ENCODE peak calls at places on chromosomes 3 and 15, in six cellular contexts. W is H54, T is body of pancreas, C is transverse colon, V is GM12891, Y is testis. F is an unnamed sample.

GRCh38 chr3:54053882-54054281 is 68.5 kb upstream of the CACNA2D3 start:
- DNase-seq in T (no peak), W (no peak), C (no peak), V (no peak), Y (no peak), F (no peak)

GRCh38 chr3:77605865-77606264 is 566.0 kb downstream of the ROBO2 start:
- DNase-seq in C (no peak), Y (no peak), T (no peak), W (no peak), V (no peak), F (no peak)

GRCh38 chr15:75809986-75810750 is 33.1 kb upstream of the UBE2Q2 start:
- DNase-seq in Y (peak; percentile 45), W (no peak), V (no peak), T (peak; percentile 27), C (peak; percentile 26), F (peak; percentile 20)

GRCh38 chr3:74443102-74443501 is 171.4 kb downstream of the CNTN3 start:
- DNase-seq in T (no peak), V (no peak), C (no peak), W (no peak), Y (no peak), F (no peak)

GRCh38 chr3:195356151-195357086 is 85.5 kb upstream of the XXYLT1 start:
- DNase-seq in W (no peak), C (no peak), Y (peak; percentile 59), V (no peak), T (no peak), F (no peak)

GRCh38 chr3:61875073-61875472 is 313.7 kb downstream of the PTPRG start:
- DNase-seq in C (no peak), Y (no peak), W (no peak), T (no peak), V (no peak), F (no peak)

GRCh38 chr3:113035387-113035982 is 44.7 kb downstream of the GTPBP8 start:
- DNase-seq in Y (peak; percentile 53), V (peak; percentile 36), W (peak; percentile 50), C (peak; percentile 11), T (peak; percentile 43), F (peak; percentile 64)

GRCh38 chr3:23840521-23840920 is 34.8 kb downstream of the UBE2E1 start:
- DNase-seq in C (no peak), W (no peak), V (no peak), Y (no peak), T (no peak), F (no peak)

GRCh38 chr15:69253156-69253555 is 45.6 kb upstream of the PAQR5 start:
- DNase-seq in W (peak; percentile 23), C (no peak), V (no peak), Y (no peak), T (no peak), F (no peak)

GRCh38 chr3:188397766-188398705 is 244.1 kb downstream of the LPP start:
- DNase-seq in T (no peak), Y (no peak), C (no peak), W (no peak), V (no peak), F (no peak)

GRCh38 chr15:68055224-68055705 is 1.1 kb downstream of the PIAS1 start:
- DNase-seq in T (peak; percentile 32), C (peak; percentile 30), V (peak; percentile 34), W (peak; percentile 19), Y (peak; percentile 62), F (peak; percentile 49)

GRCh38 chr3:170699158-170700053 is 113.5 kb upstream of the SLC7A14 start:
- DNase-seq in T (no peak), W (no peak), C (no peak), Y (peak; percentile 25), V (no peak), F (peak; percentile 52)

GRCh38 chr15:76401285-76401684 is 64.7 kb downstream of the ISL2 start:
- DNase-seq in Y (no peak), C (no peak), W (no peak), T (no peak), V (no peak), F (no peak)

GRCh38 chr15:31269961-31270575 is 56.6 kb upstream of the KLF13 start:
- DNase-seq in V (no peak), W (no peak), Y (peak; percentile 4), C (peak; percentile 4), T (no peak), F (peak; percentile 63)

GRCh38 chr3:196660381-196661166 is 21.1 kb downstream of the NRROS start:
- DNase-seq in W (no peak), V (no peak), T (peak; percentile 81), C (no peak), Y (no peak), F (no peak)

GRCh38 chr15:64894395-64895056 is 17.2 kb upstream of the ANKDD1A start:
- DNase-seq in W (no peak), C (peak; percentile 84), V (peak; percentile 59), Y (no peak), T (no peak), F (peak; percentile 47)

GRCh38 chr15:57915827-57916531 is 149.5 kb downstream of the ALDH1A2 start:
- DNase-seq in V (no peak), W (no peak), T (no peak), Y (no peak), C (no peak), F (no peak)

GRCh38 chr3:171351676-171352075 is 108.5 kb downstream of the TNIK start:
- DNase-seq in V (no peak), W (peak; percentile 46), T (no peak), C (no peak), Y (no peak), F (no peak)

GRCh38 chr3:44647771-44648170 is 761 bp upstream of the ZNF35 start:
- DNase-seq in T (no peak), V (no peak), W (no peak), C (no peak), Y (no peak), F (no peak)

GRCh38 chr3:44649709-44650108 is 1.2 kb downstream of the ZNF35 start:
- DNase-seq in C (no peak), W (no peak), T (no peak), V (no peak), Y (no peak), F (no peak)

GRCh38 chr3:44643024-44643423 is 5.5 kb upstream of the ZNF35 start:
- DNase-seq in V (no peak), Y (no peak), C (no peak), W (no peak), T (no peak), F (no peak)

DNA sequence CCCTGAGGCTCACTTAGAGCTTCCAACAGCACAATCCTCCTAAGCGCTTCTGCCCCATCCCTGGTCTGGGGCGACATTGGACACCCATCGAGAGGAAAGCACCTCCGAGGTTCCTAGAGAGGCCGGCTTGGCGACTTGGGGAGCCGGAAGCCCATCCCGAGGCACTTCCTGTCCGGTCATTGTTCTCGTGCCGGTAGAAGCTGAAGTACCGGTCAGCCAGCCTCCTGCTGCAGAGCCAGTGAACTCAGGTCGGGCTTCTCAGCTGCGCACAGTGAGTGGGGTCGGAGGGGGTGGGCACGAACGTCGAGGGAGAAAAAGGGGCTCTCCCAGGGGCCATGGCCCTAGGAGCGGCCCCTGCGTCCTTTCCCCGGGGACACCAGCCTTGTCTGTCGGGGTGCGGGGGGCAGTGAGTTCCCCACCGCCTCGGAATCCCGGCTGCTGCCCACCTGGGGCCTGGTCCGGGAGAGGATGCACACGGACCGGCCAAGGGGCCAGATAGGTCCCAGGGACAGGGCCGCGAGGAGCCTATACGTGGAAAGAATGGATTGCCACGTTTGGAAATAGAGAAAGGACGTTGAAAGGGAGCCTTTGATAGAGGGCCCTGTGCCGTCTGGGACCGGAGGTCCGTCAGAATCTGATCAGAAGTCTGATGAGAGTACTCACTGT is at the start of gene ZNF35:
- DNase-seq in W (peak; percentile 71), C (peak; percentile 77), Y (peak; percentile 89), V (peak; percentile 70), T (peak; percentile 72), F (peak; percentile 89)
- TF ChIP-seq POLR2A in W (peak; percentile 60), C (peak; percentile 27), Y (no peak), V (peak; percentile 80), T (peak; percentile 46), F (peak; percentile 39)

GRCh38 chr3:9396632-9397330 is 634 bp upstream of the SETD5 start:
- DNase-seq in C (peak; percentile 98), W (peak; percentile 80), V (peak; percentile 70), Y (peak; percentile 98), T (peak; percentile 97), F (peak; percentile 100)
- TF ChIP-seq POLR2A in C (no peak), W (peak; percentile 37), V (peak; percentile 99), Y (peak; percentile 25), T (no peak), F (peak; percentile 79)

GRCh38 chr3:156818890-156819289 is 7.3 kb upstream of the LEKR1 start:
- DNase-seq in W (peak; percentile 50), C (no peak), T (no peak), V (no peak), Y (no peak), F (no peak)

GRCh38 chr3:156816091-156816793 is 9.9 kb upstream of the LEKR1 start:
- DNase-seq in C (peak; percentile 38), V (no peak), Y (peak; percentile 42), W (no peak), T (peak; percentile 49), F (peak; percentile 58)

GRCh38 chr3:156814295-156814694 is 11.9 kb upstream of the LEKR1 start:
- DNase-seq in C (no peak), W (no peak), Y (no peak), V (no peak), T (no peak), F (no peak)

GRCh38 chr3:156817931-156818765 is 8.0 kb upstream of the LEKR1 start:
- DNase-seq in Y (no peak), T (no peak), W (no peak), V (no peak), C (no peak), F (no peak)

GRCh38 chr3:156816794-156817741 is 9.1 kb upstream of the LEKR1 start:
- DNase-seq in W (peak; percentile 33), Y (peak; percentile 86), T (peak; percentile 89), V (peak; percentile 69), C (peak; percentile 91), F (peak; percentile 83)
- TF ChIP-seq POLR2A in W (peak; percentile 33), Y (no peak), T (peak; percentile 93), V (peak; percentile 90), C (peak; percentile 79), F (peak; percentile 59)

GRCh38 chr15:101804941-101805340 is 1.6 kb downstream of the OR4F6 start:
- DNase-seq in Y (no peak), W (no peak), C (no peak), V (no peak), T (no peak), F (no peak)

GRCh38 chr15:101808201-101808600 is 3.8 kb upstream of the OR4F15 start:
- DNase-seq in C (no peak), Y (no peak), W (no peak), T (no peak), V (no peak), F (no peak)

GRCh38 chr15:101810451-101810850 is 1.6 kb upstream of the OR4F15 start:
- DNase-seq in C (no peak), T (no peak), V (no peak), W (no peak), Y (no peak), F (no peak)

GRCh38 chr15:101805605-101806345 is 2.5 kb downstream of the OR4F6 start:
- DNase-seq in W (no peak), C (no peak), V (no peak), Y (no peak), T (no peak), F (no peak)

DNA sequence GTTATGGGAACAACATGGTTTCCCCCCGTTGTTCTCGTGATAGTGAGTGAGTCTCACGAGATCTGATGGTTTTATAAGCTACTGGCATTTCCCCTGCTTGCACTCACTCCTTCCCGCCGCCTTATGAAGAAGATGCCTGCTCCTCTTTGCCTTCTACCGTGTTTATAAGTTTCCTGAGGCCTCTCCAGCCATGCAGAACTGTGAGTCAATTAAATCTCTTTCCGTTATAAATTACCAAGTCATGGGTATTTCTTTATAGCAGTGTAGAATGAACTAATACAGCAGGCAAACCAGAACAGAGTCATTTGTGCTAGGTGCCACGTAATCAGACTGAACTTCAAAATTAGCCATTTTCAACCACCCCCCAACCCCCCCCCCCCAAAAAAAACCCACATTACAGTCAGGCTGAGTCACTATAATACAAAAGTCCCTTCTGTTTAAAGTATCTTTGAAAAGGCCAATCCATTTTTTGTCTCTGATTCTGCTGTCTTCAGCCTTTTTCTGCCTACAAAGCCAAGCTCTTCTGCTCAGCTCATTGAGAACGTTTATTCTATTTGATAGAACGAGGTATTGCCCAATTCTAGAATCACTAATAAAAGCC is 4.1 kb downstream of the OR4F6 start:
- DNase-seq in V (no peak), Y (no peak), T (no peak), C (no peak), W (peak; percentile 5), F (no peak)
- TF ChIP-seq POLR2A in V (no peak), Y (no peak), T (no peak), C (no peak), W (no peak), F (no peak)

F was measured in erythroblast.